ENCODE peak calls at places on chromosomes 2 and 18, in four cellular contexts. Z is K562, I is GM12878, D is H1. R is an unnamed sample.

GRCh38 chr2:95346738-95347671 is 49.9 kb downstream of the KCNIP3 start:
- DNase-seq in Z (peak), I (no peak), D (peak), R (no peak)

GRCh38 chr2:181774601-181775179 is 94.4 kb upstream of the NEUROD1 start:
- DNase-seq in Z (no peak), D (no peak), I (no peak), R (no peak)

GRCh38 chr2:95054016-95054415 is 28.5 kb downstream of the MAL start:
- DNase-seq in D (no peak), I (no peak), Z (no peak), R (no peak)

GRCh38 chr2:29920631-29921559 is 491 bp downstream of the ALK start:
- DNase-seq in Z (no peak), I (no peak), D (peak), R (no peak)

GRCh38 chr2:234500394-234501006 is 3.6 kb upstream of the ARL4C start:
- DNase-seq in Z (peak), I (peak), D (peak), R (peak)

GRCh38 chr2:23656597-23656973 is 270.3 kb downstream of the ATAD2B start:
- DNase-seq in I (no peak), Z (no peak), D (no peak), R (no peak)

GRCh38 chr18:64294967-64295366 is 146.1 kb upstream of the LINC00305 start:
- DNase-seq in I (no peak), Z (no peak), D (no peak), R (no peak)

GRCh38 chr2:196798980-196799379 is 503 bp downstream of the GTF3C3 start:
- DNase-seq in Z (peak), D (no peak), I (no peak), R (no peak)

GRCh38 chr18:23053756-23054457 is 81.4 kb upstream of the CABLES1 start:
- DNase-seq in Z (peak), D (peak), I (no peak), R (no peak)

DNA sequence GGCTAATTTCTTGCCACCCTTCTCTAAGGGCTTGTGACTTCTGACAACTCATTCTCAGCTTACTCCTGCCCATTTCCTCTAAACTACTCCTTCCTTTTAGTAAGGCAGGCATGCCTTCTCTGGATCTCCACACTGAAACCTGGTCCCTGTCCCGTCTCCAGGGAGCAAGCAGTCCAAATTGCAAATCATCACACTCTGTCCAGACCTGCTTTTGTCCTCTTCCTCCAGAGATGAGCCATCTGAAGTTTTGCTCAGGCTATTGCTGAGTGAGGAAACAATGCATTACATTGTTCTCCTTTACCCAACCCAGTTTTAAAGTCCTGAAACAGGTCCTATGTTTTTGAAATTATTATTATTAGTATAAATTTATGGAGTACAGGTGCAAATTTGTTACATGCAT is 57.3 kb downstream of the ARHGAP25 start:
- DNase-seq in D (no peak), I (no peak), Z (no peak), R (no peak)
- TF ChIP-seq ZNF274 in D (no peak), I (no peak), Z (no peak), R (no peak)

GRCh38 chr2:239348563-239349447 is 52.0 kb downstream of the HDAC4 start:
- DNase-seq in I (no peak), D (no peak), Z (no peak), R (no peak)

GRCh38 chr2:239353697-239354096 is 47.1 kb downstream of the HDAC4 start:
- DNase-seq in Z (no peak), D (no peak), I (no peak), R (no peak)

GRCh38 chr2:239351687-239352086 is 49.1 kb downstream of the HDAC4 start:
- DNase-seq in D (no peak), I (no peak), Z (no peak), R (no peak)

GRCh38 chr2:239346676-239347075 is 54.1 kb downstream of the HDAC4 start:
- DNase-seq in I (no peak), D (no peak), Z (no peak), R (no peak)

GRCh38 chr2:239349448-239350135 is 51.2 kb downstream of the HDAC4 start:
- DNase-seq in I (no peak), D (no peak), Z (no peak), R (no peak)
- TF ChIP-seq EGR1 in I (no peak), D (no peak), Z (no peak), R (no peak)

GRCh38 chr2:236949089-236949935 is 136.4 kb upstream of the COPS8 start:
- DNase-seq in I (no peak), Z (no peak), D (peak), R (no peak)
- TF ChIP-seq ZNF274 in I (no peak), Z (no peak), D (no peak), R (no peak)

GRCh38 chr2:145411493-145411892 is 891.6 kb upstream of the ZEB2 start:
- DNase-seq in D (no peak), I (peak), Z (no peak), R (no peak)
- TF ChIP-seq EGR1 in D (no peak), I (no peak), Z (no peak), R (no peak)

DNA sequence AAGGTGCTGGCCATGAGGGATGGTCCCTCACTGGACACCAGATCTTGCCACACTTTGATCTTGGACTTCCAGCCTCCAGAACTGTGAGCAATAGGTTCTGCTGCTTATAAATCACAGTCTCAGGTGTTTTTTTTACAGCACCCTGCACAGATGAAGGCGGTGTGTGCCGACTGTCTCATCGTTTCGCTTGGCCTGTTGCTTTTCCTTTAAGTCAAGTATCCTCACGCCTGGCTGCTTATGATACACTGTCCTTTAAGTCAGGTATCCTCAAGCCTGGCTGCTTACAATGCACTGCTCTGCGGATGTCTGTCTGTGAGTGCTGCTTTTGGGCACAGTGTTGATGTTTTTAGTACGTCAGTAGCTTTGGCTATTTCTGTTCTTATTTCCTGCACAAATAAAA is 40.3 kb downstream of the SALL3 start:
- DNase-seq in D (no peak), I (no peak), Z (no peak), R (no peak)
- TF ChIP-seq ZNF274 in D (no peak), I (no peak), Z (no peak), R (no peak)

DNA sequence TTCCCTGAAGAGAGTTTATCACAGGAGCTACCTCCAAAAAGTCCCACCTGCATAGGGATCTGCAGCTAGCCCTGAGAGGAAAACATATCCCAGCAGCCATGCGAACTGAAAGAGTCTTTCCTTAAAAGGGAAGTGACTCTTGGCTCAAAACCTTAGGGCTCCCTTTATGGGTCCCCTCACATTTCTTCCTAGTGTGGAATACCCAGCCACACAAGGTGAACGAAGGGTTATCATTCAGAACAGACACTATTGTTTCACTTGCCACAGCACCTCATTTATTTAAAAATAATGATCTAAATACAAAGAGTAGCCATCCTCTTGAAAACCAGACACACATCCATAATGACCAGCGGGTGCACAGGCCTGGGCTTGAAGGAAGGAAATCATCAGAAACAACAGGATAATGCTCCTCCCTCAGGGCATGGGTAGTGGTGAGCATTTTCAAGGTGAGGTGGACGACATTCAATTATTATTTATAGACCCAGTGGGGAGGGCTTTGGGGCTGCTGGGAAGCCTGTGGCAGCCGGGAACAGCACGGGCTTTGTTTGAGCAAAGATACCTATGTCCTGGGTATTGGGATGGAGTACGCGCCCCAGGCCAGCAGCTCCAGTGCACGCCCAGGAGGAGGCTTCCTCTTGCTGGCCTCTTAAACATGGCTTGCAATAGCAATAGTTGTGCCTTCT is 119.0 kb upstream of the ITGA6 start:
- DNase-seq in Z (no peak), I (no peak), D (no peak), R (no peak)
- TF ChIP-seq EGR1 in Z (no peak), I (no peak), D (no peak), R (no peak)